ENCODE peak calls at places on chromosomes 13 and 19, in five cellular contexts. Z is BE2C, Q is prostate gland, D is ovary, M is astrocyte. S is an unnamed sample. For H3K36me3, the result is how much of the 10 kb centered on the place peaks cover.

GRCh38 chr13:105343134-105343806 is 1192.2 kb downstream of the EFNB2 start:
- DNase-seq in M (peak), Q (no peak), D (no peak), Z (no peak), S (peak)

GRCh38 chr19:42176649-42176989 is 40.9 kb downstream of the DEDD2 start:
- DNase-seq in Q (no peak), Z (no peak), D (no peak), M (peak), S (no peak)

GRCh38 chr13:93758575-93758974 is 532.0 kb downstream of the GPC6 start:
- DNase-seq in M (peak), Q (no peak), D (no peak), Z (no peak), S (peak)

GRCh38 chr13:113861433-113862030 is 2.3 kb downstream of the GAS6 start:
- DNase-seq in Z (peak), M (no peak), Q (no peak), D (no peak), S (peak)

GRCh38 chr19:840519-841206 is at the start of gene PRTN3:
- DNase-seq in D (no peak), Z (no peak), M (no peak), Q (no peak), S (no peak)

GRCh38 chr19:610801-611505 is 21.3 kb downstream of the HCN2 start:
- DNase-seq in M (peak), Q (no peak), D (peak), Z (peak), S (no peak)

GRCh38 chr13:41648314-41648935 is 191.1 kb downstream of the RGCC start:
- DNase-seq in M (peak), D (no peak), Q (no peak), Z (no peak), S (peak)

GRCh38 chr19:53394522-53394973 is 401 bp upstream of the ZNF765 start:
- DNase-seq in Z (peak), D (peak), Q (no peak), M (peak), S (no peak)

GRCh38 chr19:18536475-18536874 is 6.9 kb downstream of the FKBP8 start:
- DNase-seq in Z (no peak), D (no peak), Q (no peak), M (no peak), S (no peak)

GRCh38 chr19:35458821-35459391 is 10.8 kb downstream of the FFAR2 start:
- DNase-seq in Q (peak), Z (no peak), M (no peak), D (no peak), S (no peak)

GRCh38 chr13:36371185-36371584 is 25.0 kb upstream of the SPART start:
- DNase-seq in D (no peak), Z (no peak), Q (no peak), M (no peak), S (no peak)

GRCh38 chr13:26459276-26460131 is 98.0 kb upstream of the WASF3 start:
- DNase-seq in D (no peak), Z (no peak), Q (no peak), M (no peak), S (peak)

GRCh38 chr13:33004454-33004853 is 11.8 kb upstream of the KL start:
- DNase-seq in Q (no peak), Z (no peak), D (no peak), M (no peak), S (no peak)

GRCh38 chr13:65966991-65967451 is 1263.1 kb downstream of the PCDH9 start:
- DNase-seq in Z (peak), D (no peak), M (peak), Q (no peak), S (peak)

GRCh38 chr13:110640591-110641029 is 25.3 kb downstream of the NAXD start:
- DNase-seq in Q (no peak), M (peak), Z (peak), D (peak), S (no peak)

DNA sequence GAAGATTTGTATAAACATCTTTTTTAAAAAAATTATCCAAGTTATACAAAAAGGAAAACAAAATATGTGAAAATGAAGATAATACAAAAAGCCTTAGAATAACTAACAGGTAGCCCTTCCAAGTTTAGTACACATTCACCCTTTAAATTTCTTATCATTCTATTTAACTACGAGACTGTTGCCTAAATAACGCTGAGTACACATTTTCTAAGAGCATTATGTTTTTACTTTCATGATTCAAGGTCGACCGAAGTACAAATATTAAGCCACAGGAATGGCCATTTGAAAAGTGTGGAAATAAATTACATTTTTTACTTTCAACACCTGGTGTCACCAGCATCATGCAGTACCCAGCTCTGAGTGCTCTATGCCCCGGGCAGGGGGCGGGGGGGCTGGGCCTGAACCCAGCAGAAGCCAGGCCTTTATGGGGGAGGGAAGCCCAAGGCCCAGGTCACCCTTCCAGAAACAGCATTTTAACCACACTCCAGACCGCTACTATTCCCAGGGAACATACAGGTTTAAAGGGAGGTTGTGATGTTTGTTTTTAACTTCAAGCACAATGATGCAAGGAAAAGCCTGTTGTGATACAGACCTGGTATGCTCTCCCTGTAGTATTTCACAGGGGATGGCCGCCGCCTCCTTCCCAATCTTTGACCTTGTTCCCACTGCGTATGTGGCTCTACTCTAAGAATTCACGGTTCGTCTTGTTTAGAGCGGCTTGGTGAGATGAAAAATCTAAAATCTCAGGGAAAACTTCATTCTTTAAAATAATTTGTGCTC is 24.0 kb downstream of the GGACT start:
- DNase-seq in M (no peak), D (no peak), Q (no peak), Z (no peak), S (no peak)
- H3K36me3 ChIP-seq in M (under half), D (under half), Q (under half), Z (under half), S (under half)

GRCh38 chr19:1905863-1906375 is 720 bp downstream of the ADAT3 start:
- DNase-seq in Q (no peak), D (no peak), Z (no peak), M (no peak), S (no peak)

GRCh38 chr19:1906985-1907562 is 1.9 kb downstream of the ADAT3 start:
- DNase-seq in Q (no peak), M (no peak), Z (no peak), D (no peak), S (no peak)

GRCh38 chr19:1910169-1910568 is 5.0 kb downstream of the ADAT3 start:
- DNase-seq in Q (no peak), M (no peak), Z (peak), D (no peak), S (no peak)

GRCh38 chr19:1907563-1908363 is 2.6 kb downstream of the ADAT3 start:
- DNase-seq in Q (no peak), Z (no peak), D (no peak), M (no peak), S (peak)

GRCh38 chr19:1908364-1908678 is 3.1 kb downstream of the ADAT3 start:
- DNase-seq in M (no peak), D (no peak), Z (no peak), Q (no peak), S (no peak)
- H3K4me3 ChIP-seq in M (no peak), D (no peak), Z (no peak), Q (peak), S (peak)

DNA sequence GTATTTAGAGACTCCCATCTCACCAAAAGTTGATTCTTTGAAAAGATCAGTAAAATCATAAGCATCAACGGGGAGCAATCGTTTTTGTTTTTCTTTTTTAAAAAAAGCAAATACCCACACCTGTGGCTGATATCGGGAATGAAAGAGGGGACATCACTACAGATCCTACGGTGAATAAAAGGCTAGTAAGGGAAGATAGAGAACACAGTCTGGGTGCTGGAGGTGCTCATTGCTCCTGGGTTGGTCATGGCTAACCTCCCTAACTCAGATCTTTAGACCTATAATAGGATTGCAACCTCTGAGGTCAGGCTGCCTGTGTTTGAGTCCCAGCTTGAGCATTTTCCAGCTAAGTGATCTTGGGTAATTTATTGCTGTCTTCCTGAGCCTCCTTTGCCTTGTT is 1.1 kb downstream of the EHD2 start:
- DNase-seq in M (no peak), D (no peak), Z (no peak), Q (no peak), S (no peak)
- TF ChIP-seq CTCF in M (no peak), D (no peak), Z (no peak), Q (no peak), S (no peak)

GRCh38 chr19:20028611-20029010 is 10.7 kb downstream of the ZNF682 start:
- DNase-seq in D (no peak), M (no peak), Z (no peak), Q (no peak), S (no peak)
- H3K36me3 ChIP-seq in D (under half), M (under half), Z (under half), Q (under half), S (under half)

GRCh38 chr13:90564096-90564495 is 783.4 kb upstream of the MIR17HG start:
- DNase-seq in Q (no peak), M (no peak), Z (no peak), D (no peak), S (no peak)

GRCh38 chr13:90562388-90562787 is 785.1 kb upstream of the MIR17HG start:
- DNase-seq in Z (no peak), Q (no peak), M (no peak), D (no peak), S (no peak)

GRCh38 chr13:90564566-90564965 is 782.9 kb upstream of the MIR17HG start:
- DNase-seq in M (no peak), Q (no peak), Z (no peak), D (no peak), S (no peak)

GRCh38 chr13:90568165-90568564 is 779.3 kb upstream of the MIR17HG start:
- DNase-seq in M (no peak), Z (no peak), Q (no peak), D (no peak), S (no peak)

DNA sequence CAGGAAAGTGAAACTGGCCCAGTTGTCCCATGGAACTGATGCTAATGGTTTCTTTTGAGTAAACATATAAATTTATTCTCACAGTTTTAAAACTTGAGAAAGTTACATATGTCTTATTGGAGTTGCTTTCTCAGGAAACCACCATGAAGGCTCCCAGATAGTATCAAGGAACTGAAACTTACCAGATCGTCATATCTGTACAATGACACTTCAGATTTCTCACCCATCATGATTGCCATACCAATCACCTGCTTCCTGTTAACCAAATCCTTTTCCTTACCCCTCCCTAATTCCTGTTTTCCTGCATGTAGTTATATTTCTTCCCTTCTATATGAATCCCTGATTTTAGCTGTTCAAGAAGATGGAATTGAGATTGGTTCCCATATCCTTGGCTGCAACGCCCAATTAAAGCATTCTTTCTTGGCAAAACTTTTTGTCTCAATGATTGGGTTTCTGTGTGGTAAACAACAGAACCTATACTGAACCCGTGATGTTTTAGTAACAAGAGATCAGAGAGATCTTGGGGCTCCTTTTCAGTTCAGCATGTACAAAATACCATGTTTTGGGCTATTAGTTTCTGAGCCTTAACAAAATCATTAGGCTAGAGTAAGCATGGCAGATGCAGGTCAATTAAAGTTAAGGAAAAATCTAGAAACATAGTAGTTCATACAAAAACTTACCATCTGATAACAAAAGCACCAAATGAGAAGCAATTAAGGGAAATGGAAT is 781.3 kb upstream of the MIR17HG start:
- DNase-seq in D (no peak), Q (no peak), M (no peak), Z (no peak), S (no peak)
- H3K4me3 ChIP-seq in D (no peak), Q (no peak), M (no peak), Z (no peak), S (no peak)

DNA sequence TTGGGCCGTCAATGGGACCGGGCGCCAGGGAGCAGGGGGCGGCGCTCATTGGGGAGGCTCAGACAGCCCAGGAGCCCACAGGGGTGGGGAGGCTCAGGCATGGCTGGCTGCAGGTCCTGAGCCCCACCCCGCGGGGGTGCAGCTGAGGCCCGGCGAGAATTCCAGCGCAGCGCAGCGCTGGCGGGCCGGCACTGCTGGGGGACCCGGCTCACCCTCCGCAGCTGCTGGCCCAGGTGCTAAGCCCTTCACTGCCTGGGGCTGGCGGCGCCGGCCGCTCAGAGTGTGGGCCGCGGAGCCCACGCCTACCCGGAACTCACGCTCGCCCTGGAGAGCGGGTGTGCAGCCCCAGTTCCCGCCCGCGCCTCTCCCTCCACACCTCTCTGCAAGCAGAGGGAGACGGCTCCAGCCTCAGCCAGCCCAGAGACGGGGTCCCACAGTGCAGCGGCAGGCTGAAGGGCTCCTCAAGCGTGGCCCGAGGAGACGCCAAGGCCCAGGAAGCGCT is 1227.4 kb downstream of the PCDH17 start:
- DNase-seq in Q (no peak), D (no peak), Z (no peak), M (no peak), S (no peak)
- TF ChIP-seq CTCF in Q (no peak), D (no peak), Z (no peak), M (no peak), S (no peak)

DNA sequence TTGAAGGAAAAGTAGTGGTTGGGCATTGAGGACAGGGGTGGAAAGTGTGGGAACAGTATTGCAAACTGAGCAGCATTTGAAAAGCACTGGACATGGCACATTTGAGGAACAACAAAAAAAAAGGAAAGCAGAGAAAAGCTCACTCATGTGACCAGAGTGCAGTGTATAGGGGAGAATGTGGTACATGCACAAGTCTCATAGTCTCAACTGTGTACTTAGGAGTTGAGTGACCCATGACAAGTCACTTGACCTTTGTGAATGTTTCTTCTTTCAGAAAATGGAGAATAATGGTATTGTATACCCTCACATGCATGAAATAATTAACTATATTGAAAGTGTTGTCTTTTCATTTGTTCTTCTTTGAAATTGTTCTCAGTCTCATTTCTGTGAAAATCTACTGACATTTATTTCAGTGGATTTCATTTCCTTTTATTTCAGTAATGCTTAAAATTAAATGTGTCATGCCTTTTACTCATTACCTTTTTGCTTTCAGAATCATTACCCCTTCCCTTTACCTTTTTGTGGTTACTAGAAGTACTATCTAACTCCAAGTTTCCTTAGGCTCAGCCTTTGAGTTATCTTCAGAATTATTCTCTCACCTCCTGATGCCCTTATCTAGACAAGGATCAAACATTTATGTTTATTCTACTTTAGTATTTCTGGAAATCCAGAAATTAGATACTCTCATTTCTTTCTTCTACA is 79.1 kb upstream of the MLNR start:
- DNase-seq in D (no peak), Q (no peak), Z (no peak), M (no peak), S (no peak)
- H3K36me3 ChIP-seq in D (under half), Q (under half), Z (half or more), M (under half), S (under half)

S was measured in bronchial epithelial cell.